ENCODE peak calls at places on chromosomes 4 and X, in four cellular contexts. One of them, this sample, is unnamed.

GRCh38 chrX:140766024-140766611 is 56.6 kb downstream of the LINC00632 start:
- DNase-seq in NCI-H345: peak; percentile 62
- DNase-seq in choroid plexus epithelial cell: peak; percentile 72
- DNase-seq in ureter: no peak
- DNase-seq in this sample: peak; percentile 20

GRCh38 chrX:12988797-12989196 is 13.9 kb downstream of the TMSB4X start:
- DNase-seq in ureter: no peak
- DNase-seq in NCI-H345: peak; percentile 57
- DNase-seq in choroid plexus epithelial cell: peak; percentile 86
- DNase-seq in this sample: no peak

GRCh38 chr4:124177647-124178425 is 534.7 kb downstream of the ANKRD50 start:
- DNase-seq in ureter: no peak
- DNase-seq in choroid plexus epithelial cell: peak; percentile 76
- DNase-seq in NCI-H345: no peak
- DNase-seq in this sample: no peak

GRCh38 chr4:17165256-17165655 is 266.8 kb upstream of the LDB2 start:
- DNase-seq in ureter: no peak
- DNase-seq in choroid plexus epithelial cell: no peak
- DNase-seq in NCI-H345: no peak
- DNase-seq in this sample: no peak

GRCh38 chr4:145623831-145624230 is 4.6 kb downstream of the MMAA start:
- DNase-seq in choroid plexus epithelial cell: peak; percentile 16
- DNase-seq in ureter: no peak
- DNase-seq in NCI-H345: no peak
- DNase-seq in this sample: no peak

GRCh38 chr4:5632043-5632440 is 76.3 kb downstream of the EVC2 start:
- DNase-seq in choroid plexus epithelial cell: no peak
- DNase-seq in NCI-H345: no peak
- DNase-seq in ureter: no peak
- DNase-seq in this sample: no peak

GRCh38 chrX:43551590-43551989 is 104.5 kb upstream of the MAOA start:
- DNase-seq in ureter: no peak
- DNase-seq in NCI-H345: no peak
- DNase-seq in choroid plexus epithelial cell: peak; percentile 47
- DNase-seq in this sample: no peak

GRCh38 chr4:7422898-7423180 is 11.9 kb downstream of the PSAPL1 start:
- DNase-seq in ureter: no peak
- DNase-seq in NCI-H345: no peak
- DNase-seq in choroid plexus epithelial cell: no peak
- DNase-seq in this sample: no peak

GRCh38 chr4:152935138-152935537 is 985 bp upstream of the FHDC1 start:
- DNase-seq in NCI-H345: no peak
- DNase-seq in ureter: peak; percentile 64
- DNase-seq in choroid plexus epithelial cell: no peak
- DNase-seq in this sample: peak; percentile 63

GRCh38 chr4:173014113-173014558 is 154.5 kb upstream of the GALNT7 start:
- DNase-seq in NCI-H345: no peak
- DNase-seq in ureter: no peak
- DNase-seq in choroid plexus epithelial cell: peak; percentile 82
- DNase-seq in this sample: no peak

GRCh38 chr4:184097240-184097619 is 120.4 kb downstream of the ENPP6 start:
- DNase-seq in NCI-H345: no peak
- DNase-seq in choroid plexus epithelial cell: no peak
- DNase-seq in ureter: peak; percentile 81
- DNase-seq in this sample: peak; percentile 58

GRCh38 chr4:106529348-106530033 is 160.9 kb upstream of the GIMD1 start:
- DNase-seq in choroid plexus epithelial cell: peak; percentile 13
- DNase-seq in ureter: no peak
- DNase-seq in NCI-H345: no peak
- DNase-seq in this sample: no peak

GRCh38 chrX:101764538-101764937 is 104.9 kb upstream of the ARMCX2 start:
- DNase-seq in NCI-H345: no peak
- DNase-seq in choroid plexus epithelial cell: peak; percentile 3
- DNase-seq in ureter: no peak
- DNase-seq in this sample: no peak

GRCh38 chrX:109463729-109464128 is 18.2 kb downstream of the GUCY2F start:
- DNase-seq in ureter: no peak
- DNase-seq in NCI-H345: no peak
- DNase-seq in choroid plexus epithelial cell: no peak
- DNase-seq in this sample: no peak

GRCh38 chr4:73832651-73833237 is 3.7 kb upstream of the CXCL6 start:
- DNase-seq in NCI-H345: no peak
- DNase-seq in ureter: no peak
- DNase-seq in choroid plexus epithelial cell: peak; percentile 46
- DNase-seq in this sample: no peak

GRCh38 chr4:145481164-145481941 is at the start of gene SMAD1:
- DNase-seq in choroid plexus epithelial cell: peak; percentile 87
- DNase-seq in ureter: peak; percentile 85
- DNase-seq in NCI-H345: peak; percentile 40
- DNase-seq in this sample: peak; percentile 90

GRCh38 chrX:34778961-34779360 is 121.9 kb upstream of the TMEM47 start:
- DNase-seq in ureter: no peak
- DNase-seq in NCI-H345: no peak
- DNase-seq in choroid plexus epithelial cell: peak; percentile 50
- DNase-seq in this sample: no peak

GRCh38 chr4:15104825-15105224 is 102.5 kb downstream of the CPEB2 start:
- DNase-seq in choroid plexus epithelial cell: peak; percentile 55
- DNase-seq in ureter: no peak
- DNase-seq in NCI-H345: no peak
- DNase-seq in this sample: no peak

GRCh38 chrX:54495814-54496516 is at the start of gene FGD1:
- DNase-seq in choroid plexus epithelial cell: peak; percentile 51
- DNase-seq in ureter: peak; percentile 60
- DNase-seq in NCI-H345: peak; percentile 75
- DNase-seq in this sample: peak; percentile 78

GRCh38 chr4:15882675-15883086 is 55.9 kb downstream of the FGFBP1 start:
- DNase-seq in ureter: peak; percentile 49
- DNase-seq in NCI-H345: peak; percentile 48
- DNase-seq in choroid plexus epithelial cell: peak; percentile 92
- DNase-seq in this sample: peak; percentile 44

GRCh38 chrX:1932231-1932630 is 317.4 kb downstream of the ASMT start:
- DNase-seq in NCI-H345: no peak
- DNase-seq in choroid plexus epithelial cell: peak; percentile 43
- DNase-seq in ureter: no peak
- DNase-seq in this sample: no peak

GRCh38 chr4:4854649-4855292 is 4.7 kb upstream of the MSX1 start:
- DNase-seq in ureter: no peak
- DNase-seq in NCI-H345: peak; percentile 10
- DNase-seq in choroid plexus epithelial cell: no peak
- DNase-seq in this sample: peak; percentile 8

GRCh38 chrX:41889317-41890025 is 33.9 kb downstream of the CASK start:
- DNase-seq in NCI-H345: no peak
- DNase-seq in ureter: no peak
- DNase-seq in choroid plexus epithelial cell: peak; percentile 27
- DNase-seq in this sample: no peak

GRCh38 chr4:81827568-81828202 is 356.0 kb upstream of the RASGEF1B start:
- DNase-seq in ureter: no peak
- DNase-seq in choroid plexus epithelial cell: no peak
- DNase-seq in NCI-H345: no peak
- DNase-seq in this sample: no peak

GRCh38 chrX:154396948-154397887 is 959 bp upstream of the RPL10 start:
- DNase-seq in NCI-H345: peak; percentile 41
- DNase-seq in choroid plexus epithelial cell: peak; percentile 53
- DNase-seq in ureter: peak; percentile 81
- DNase-seq in this sample: peak; percentile 89

GRCh38 chr4:188620608-188621007 is 481.4 kb downstream of the TRIML1 start:
- DNase-seq in ureter: no peak
- DNase-seq in choroid plexus epithelial cell: no peak
- DNase-seq in NCI-H345: no peak
- DNase-seq in this sample: no peak

GRCh38 chrX:41616935-41617334 is 71.8 kb upstream of the GPR34 start:
- DNase-seq in NCI-H345: no peak
- DNase-seq in ureter: no peak
- DNase-seq in choroid plexus epithelial cell: peak; percentile 16
- DNase-seq in this sample: no peak

GRCh38 chrX:36908801-36909403 is 99.3 kb upstream of the FAM47C start:
- DNase-seq in NCI-H345: peak; percentile 4
- DNase-seq in ureter: no peak
- DNase-seq in choroid plexus epithelial cell: peak; percentile 55
- DNase-seq in this sample: no peak

GRCh38 chr4:122865421-122865820 is 38.8 kb downstream of the FGF2 start:
- DNase-seq in NCI-H345: no peak
- DNase-seq in choroid plexus epithelial cell: peak; percentile 34
- DNase-seq in ureter: no peak
- DNase-seq in this sample: no peak

GRCh38 chrX:71846429-71846828 is 64.2 kb upstream of the NHSL2 start:
- DNase-seq in ureter: no peak
- DNase-seq in NCI-H345: no peak
- DNase-seq in choroid plexus epithelial cell: peak; percentile 27
- DNase-seq in this sample: no peak

GRCh38 chr4:182449960-182450359 is 206.8 kb downstream of the TENM3 start:
- DNase-seq in NCI-H345: no peak
- DNase-seq in ureter: no peak
- DNase-seq in choroid plexus epithelial cell: no peak
- DNase-seq in this sample: no peak

GRCh38 chrX:150872773-150873336 is 25.6 kb downstream of the CD99L2 start:
- DNase-seq in choroid plexus epithelial cell: no peak
- DNase-seq in ureter: no peak
- DNase-seq in NCI-H345: no peak
- DNase-seq in this sample: no peak

GRCh38 chr4:80189956-80190671 is 7.2 kb upstream of the PRDM8 start:
- DNase-seq in ureter: no peak
- DNase-seq in choroid plexus epithelial cell: no peak
- DNase-seq in NCI-H345: no peak
- DNase-seq in this sample: no peak

GRCh38 chr4:39719804-39720580 is 22.1 kb downstream of the UBE2K start:
- DNase-seq in ureter: no peak
- DNase-seq in choroid plexus epithelial cell: peak; percentile 33
- DNase-seq in NCI-H345: no peak
- DNase-seq in this sample: no peak

GRCh38 chr4:75702919-75703411 is 21.4 kb upstream of the USO1 start:
- DNase-seq in ureter: no peak
- DNase-seq in choroid plexus epithelial cell: no peak
- DNase-seq in NCI-H345: no peak
- DNase-seq in this sample: no peak

GRCh38 chrX:134717698-134718328 is 59.5 kb upstream of the PLAC1 start:
- DNase-seq in NCI-H345: no peak
- DNase-seq in choroid plexus epithelial cell: peak; percentile 10
- DNase-seq in ureter: no peak
- DNase-seq in this sample: no peak

GRCh38 chrX:8288590-8288989 is 117.5 kb upstream of the VCX2 start:
- DNase-seq in choroid plexus epithelial cell: no peak
- DNase-seq in NCI-H345: no peak
- DNase-seq in ureter: no peak
- DNase-seq in this sample: no peak

This sample was measured in mucosa of descending colon.